ENCODE peak calls at places on chromosomes 1 and 21, in seven cellular contexts. K, L, S, N, I, H and M are unnamed samples.

GRCh38 chr1:36387141-36387949 is 1.6 kb upstream of the STK40 start:
- DNase-seq in K (no peak), L (no peak), S (no peak), N (peak), I (no peak), H (peak), M (no peak)

GRCh38 chr1:227935826-227936225 is 11.9 kb downstream of the WNT9A start:
- DNase-seq in K (no peak), L (no peak), S (no peak), N (peak), I (peak), H (no peak), M (no peak)

GRCh38 chr1:209879539-209879938 is 51.8 kb downstream of the UTP25 start:
- DNase-seq in K (no peak), L (no peak), S (no peak), N (no peak), I (no peak), H (no peak), M (no peak)

GRCh38 chr1:21338568-21339401 is 48.5 kb upstream of the ECE1 start:
- DNase-seq in K (no peak), L (peak), S (peak), N (peak), I (no peak), H (no peak), M (no peak)

GRCh38 chr1:7046314-7046713 is 261.1 kb downstream of the CAMTA1 start:
- DNase-seq in K (peak), L (no peak), S (peak), N (no peak), I (peak), H (peak), M (no peak)

GRCh38 chr1:147598631-147599361 is 57.5 kb downstream of the BCL9 start:
- DNase-seq in K (peak), L (peak), S (no peak), N (peak), I (peak), H (peak), M (no peak)

GRCh38 chr1:153677718-153678518 is 570 bp upstream of the NPR1 start:
- DNase-seq in K (peak), L (no peak), S (no peak), N (no peak), I (no peak), H (peak), M (no peak)

GRCh38 chr1:74222701-74223100 is 12.5 kb upstream of the TNNI3K start:
- DNase-seq in K (no peak), L (no peak), S (no peak), N (no peak), I (no peak), H (peak), M (no peak)

GRCh38 chr21:41698071-41698470 is 68.8 kb downstream of the RIPK4 start:
- DNase-seq in K (no peak), L (no peak), S (no peak), N (no peak), I (no peak), H (no peak), M (no peak)

GRCh38 chr1:36161656-36162531 is 5.9 kb downstream of the MAP7D1 start:
- DNase-seq in K (no peak), L (peak), S (no peak), N (no peak), I (peak), H (no peak), M (peak)

GRCh38 chr21:16536661-16537359 is 807.0 kb downstream of the USP25 start:
- DNase-seq in K (no peak), L (no peak), S (no peak), N (no peak), I (no peak), H (no peak), M (no peak)

GRCh38 chr1:154198756-154199562 is 7.1 kb upstream of the TPM3 start:
- DNase-seq in K (peak), L (no peak), S (no peak), N (no peak), I (no peak), H (peak), M (peak)

GRCh38 chr1:163561570-163562295 is 240.0 kb downstream of the NUF2 start:
- DNase-seq in K (peak), L (no peak), S (no peak), N (no peak), I (no peak), H (peak), M (no peak)

GRCh38 chr1:12296623-12297022 is 66.8 kb downstream of the VPS13D start:
- DNase-seq in K (no peak), L (no peak), S (no peak), N (no peak), I (no peak), H (peak), M (no peak)

GRCh38 chr1:199954701-199955100 is 72.8 kb upstream of the NR5A2 start:
- DNase-seq in K (peak), L (no peak), S (no peak), N (no peak), I (no peak), H (no peak), M (no peak)

GRCh38 chr21:24939288-24939687 is 668.0 kb downstream of the MRPL39 start:
- DNase-seq in K (no peak), L (no peak), S (no peak), N (no peak), I (no peak), H (no peak), M (no peak)

GRCh38 chr1:227883641-227884301 is 64.0 kb downstream of the WNT9A start:
- DNase-seq in K (no peak), L (no peak), S (no peak), N (peak), I (no peak), H (no peak), M (no peak)

GRCh38 chr1:154759196-154759595 is 110.9 kb downstream of the KCNN3 start:
- DNase-seq in K (no peak), L (no peak), S (no peak), N (peak), I (no peak), H (no peak), M (peak)

GRCh38 chr1:109250454-109251276 is 1.3 kb downstream of the CELSR2 start:
- DNase-seq in K (no peak), L (no peak), S (no peak), N (peak), I (no peak), H (no peak), M (no peak)

GRCh38 chr1:156368889-156369684 is at the start of gene RHBG:
- DNase-seq in K (peak), L (peak), S (no peak), N (no peak), I (peak), H (peak), M (no peak)

GRCh38 chr1:118785246-118785645 is 202.9 kb downstream of the TBX15 start:
- DNase-seq in K (no peak), L (peak), S (no peak), N (no peak), I (no peak), H (no peak), M (peak)

GRCh38 chr1:173861731-173862145 is 6.1 kb downstream of the GAS5 start:
- DNase-seq in K (no peak), L (no peak), S (no peak), N (no peak), I (no peak), H (no peak), M (no peak)

GRCh38 chr1:6158181-6158580 is 21.9 kb downstream of the CHD5 start:
- DNase-seq in K (no peak), L (no peak), S (no peak), N (no peak), I (no peak), H (no peak), M (no peak)

GRCh38 chr1:156121441-156121840 is 6.9 kb downstream of the LMNA start:
- DNase-seq in K (no peak), L (no peak), S (no peak), N (no peak), I (no peak), H (no peak), M (no peak)

GRCh38 chr1:54001620-54002019 is 16.4 kb downstream of the LDLRAD1 start:
- DNase-seq in K (no peak), L (no peak), S (no peak), N (no peak), I (no peak), H (no peak), M (no peak)

GRCh38 chr1:153679337-153680119 is 1.0 kb downstream of the NPR1 start:
- DNase-seq in K (peak), L (no peak), S (no peak), N (no peak), I (no peak), H (peak), M (no peak)

GRCh38 chr1:202709276-202710041 is 795 bp downstream of the SYT2 start:
- DNase-seq in K (no peak), L (no peak), S (no peak), N (peak), I (no peak), H (peak), M (no peak)

GRCh38 chr1:109821221-109821669 is 57.5 kb upstream of the EPS8L3 start:
- DNase-seq in K (no peak), L (peak), S (peak), N (peak), I (peak), H (peak), M (no peak)

GRCh38 chr1:234402939-234403338 is 29.7 kb downstream of the COA6 start:
- DNase-seq in K (no peak), L (no peak), S (no peak), N (no peak), I (no peak), H (no peak), M (no peak)
- H3K4me3 ChIP-seq in K (no peak), L (no peak), S (no peak), N (no peak), I (no peak), H (no peak), M (no peak)

GRCh38 chr21:26782754-26783153 is 62.5 kb downstream of the ADAMTS1 start:
- DNase-seq in K (no peak), L (no peak), S (no peak), N (no peak), I (no peak), H (no peak), M (no peak)
- H3K4me3 ChIP-seq in K (no peak), L (no peak), S (no peak), N (no peak), I (no peak), H (no peak), M (no peak)

GRCh38 chr1:101004666-101005065 is 20.9 kb downstream of the DPH5 start:
- DNase-seq in K (no peak), L (no peak), S (no peak), N (no peak), I (no peak), H (peak), M (no peak)
- H3K4me3 ChIP-seq in K (no peak), L (no peak), S (no peak), N (no peak), I (no peak), H (peak), M (no peak)

GRCh38 chr1:234475166-234475793 is 3.7 kb downstream of the TARBP1 start:
- DNase-seq in K (no peak), L (no peak), S (no peak), N (no peak), I (no peak), H (no peak), M (peak)

GRCh38 chr1:234474375-234474774 is 4.6 kb downstream of the TARBP1 start:
- DNase-seq in K (no peak), L (no peak), S (no peak), N (no peak), I (no peak), H (peak), M (no peak)

GRCh38 chr1:234478152-234478480 is 863 bp downstream of the TARBP1 start:
- DNase-seq in K (peak), L (no peak), S (no peak), N (no peak), I (peak), H (peak), M (peak)

GRCh38 chr1:234477373-234478151 is 1.4 kb downstream of the TARBP1 start:
- DNase-seq in K (no peak), L (no peak), S (no peak), N (no peak), I (no peak), H (no peak), M (no peak)

DNA sequence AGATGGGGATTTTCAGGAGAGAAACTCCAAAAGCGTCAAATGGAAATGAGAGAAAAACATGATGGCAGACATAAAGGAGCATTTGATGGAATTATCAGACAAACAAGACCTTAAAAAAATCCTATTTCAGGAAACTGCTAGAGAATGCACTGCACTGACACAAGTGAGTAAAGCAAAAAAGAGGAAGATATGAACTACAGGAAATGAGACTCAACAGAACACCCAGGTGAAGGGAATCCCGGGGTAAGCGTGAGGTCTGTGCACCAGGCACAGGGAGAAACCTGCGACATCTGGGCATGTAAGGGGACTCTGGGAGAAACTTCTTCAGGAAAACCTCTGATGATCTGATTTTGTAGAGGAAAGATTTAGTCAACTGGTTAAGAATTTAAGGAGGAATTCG is 2.8 kb downstream of the TARBP1 start:
- DNase-seq in K (no peak), L (no peak), S (no peak), N (no peak), I (no peak), H (no peak), M (no peak)
- H3K4me3 ChIP-seq in K (no peak), L (no peak), S (no peak), N (no peak), I (no peak), H (no peak), M (no peak)